ENCODE peak calls at places on chromosomes 4 and X, in four cellular contexts. V, X, S and A are unnamed samples.
A peak's percentile ranks its signal among the peaks of the same experiment; 100 is the strongest.

GRCh38 chr4:15295421-15296162 is 132.2 kb upstream of the C1QTNF7 start:
- DNase-seq in V (no peak), X (no peak), S (no peak), A (no peak)

GRCh38 chr4:183408791-183409190 is 35.6 kb upstream of the CDKN2AIP start:
- DNase-seq in V (peak; percentile 25), X (no peak), S (no peak), A (no peak)

GRCh38 chr4:39044947-39045734 is 12.9 kb upstream of the TMEM156 start:
- DNase-seq in V (no peak), X (no peak), S (no peak), A (no peak)

GRCh38 chr4:114229721-114230120 is 250.3 kb upstream of the ARSJ start:
- DNase-seq in V (no peak), X (no peak), S (no peak), A (no peak)

GRCh38 chrX:55709735-55710134 is 7.8 kb upstream of the RRAGB start:
- DNase-seq in V (no peak), X (no peak), S (no peak), A (no peak)

GRCh38 chr4:7014815-7015214 is 28.4 kb upstream of the TADA2B start:
- DNase-seq in V (no peak), X (no peak), S (no peak), A (no peak)

GRCh38 chr4:16117164-16117563 is 33.3 kb upstream of the PROM1 start:
- DNase-seq in V (no peak), X (no peak), S (no peak), A (no peak)

GRCh38 chr4:133151681-133152329 is 2.7 kb downstream of the PCDH10 start:
- DNase-seq in V (no peak), X (no peak), S (no peak), A (no peak)

GRCh38 chr4:28686618-28687017 is 1826.0 kb downstream of the STIM2 start:
- DNase-seq in V (no peak), X (peak; percentile 38), S (no peak), A (no peak)

GRCh38 chr4:123398803-123399637 is 2.4 kb downstream of the SPRY1 start:
- DNase-seq in V (peak; percentile 79), X (peak; percentile 73), S (no peak), A (peak; percentile 53)

GRCh38 chrX:134990475-134991473 is at the start of gene SMIM10:
- DNase-seq in V (peak; percentile 80), X (peak; percentile 79), S (no peak), A (peak; percentile 53)

GRCh38 chr4:182806259-182807252 is 110.6 kb downstream of the DCTD start:
- DNase-seq in V (peak; percentile 80), X (peak; percentile 59), S (no peak), A (peak; percentile 56)

GRCh38 chr4:7120341-7120740 is 52.5 kb upstream of the GRPEL1 start:
- DNase-seq in V (no peak), X (peak; percentile 12), S (no peak), A (no peak)

GRCh38 chr4:173436149-173436579 is 37.2 kb upstream of the SCRG1 start:
- DNase-seq in V (no peak), X (peak; percentile 67), S (no peak), A (no peak)

GRCh38 chrX:53227224-53227765 is 2.3 kb upstream of the KDM5C start:
- DNase-seq in V (no peak), X (no peak), S (no peak), A (no peak)

GRCh38 chrX:134792077-134792476 is 133.8 kb upstream of the PLAC1 start:
- DNase-seq in V (no peak), X (peak; percentile 22), S (no peak), A (no peak)

GRCh38 chr4:165379662-165380061 is 854 bp downstream of the CPE start:
- DNase-seq in V (no peak), X (no peak), S (no peak), A (no peak)

GRCh38 chr4:169582706-169583105 is 29.7 kb downstream of the NEK1 start:
- DNase-seq in V (no peak), X (peak; percentile 60), S (no peak), A (no peak)

GRCh38 chrX:10014462-10015373 is 47.6 kb downstream of the CLDN34 start:
- DNase-seq in V (peak; percentile 90), X (peak; percentile 84), S (peak; percentile 22), A (peak; percentile 65)
- TF ChIP-seq POLR2A in V (peak; percentile 66), X (no peak), S (no peak), A (peak; percentile 76)

GRCh38 chr4:54098375-54098774 is 1.6 kb upstream of the GSX2 start:
- DNase-seq in V (no peak), X (no peak), S (no peak), A (no peak)
- H3K27me3 ChIP-seq in V (peaks cover 100% of the 10 kb centered on the region), X (peaks cover 65% of the 10 kb centered on the region), S (peaks cover 26% of the 10 kb centered on the region), A (peaks cover 100% of the 10 kb centered on the region)

DNA sequence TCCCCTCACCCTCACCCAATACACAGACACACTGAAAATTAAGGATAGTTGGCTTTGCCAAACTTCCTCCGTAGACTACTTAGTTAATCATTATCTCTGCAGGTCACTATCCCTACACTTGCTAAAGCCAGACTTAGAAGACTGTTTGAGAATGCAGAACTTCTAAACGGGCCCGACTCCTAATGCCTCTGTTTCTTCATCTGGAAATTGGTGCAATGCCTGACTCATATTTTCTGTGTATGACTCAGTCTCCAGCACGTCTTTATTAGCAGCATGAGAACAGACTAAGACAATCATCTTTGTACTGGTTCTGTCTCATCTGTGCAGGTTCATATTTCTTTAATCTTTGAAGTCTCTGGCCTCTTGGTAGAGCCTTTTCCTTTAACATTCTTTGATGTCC is 411.9 kb upstream of the ACTRT1 start:
- DNase-seq in V (no peak), X (no peak), S (no peak), A (no peak)
- H3K4me1 ChIP-seq in V (no peaks in the 10 kb centered on the region), X (no peaks in the 10 kb centered on the region), S (no peaks in the 10 kb centered on the region), A (no peaks in the 10 kb centered on the region)

GRCh38 chrX:101931494-101932248 is at the start of gene ZMAT1:
- DNase-seq in V (peak; percentile 95), X (peak; percentile 43), S (peak; percentile 46), A (peak; percentile 89)
- TF ChIP-seq POLR2A in V (peak; percentile 82), X (no peak), S (no peak), A (peak; percentile 77)

DNA sequence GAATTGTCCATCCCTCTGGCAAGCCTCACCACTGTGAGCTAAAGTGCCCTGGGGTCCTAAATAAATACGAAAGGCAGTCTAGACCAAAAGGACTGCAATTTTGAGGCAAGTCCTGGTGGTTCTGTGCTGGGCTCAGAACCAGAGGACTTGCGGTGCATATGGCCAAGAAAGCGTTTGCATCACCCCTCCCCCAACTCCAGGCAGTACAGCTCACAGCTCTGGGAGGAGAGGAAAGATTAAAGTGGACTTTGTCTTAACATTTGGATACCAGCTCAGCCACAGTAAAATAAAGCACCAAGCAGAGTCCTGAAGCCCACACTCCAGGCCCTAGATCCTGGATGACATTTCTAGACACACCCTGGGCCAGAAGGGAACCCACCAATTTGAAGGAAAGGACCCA is 24.9 kb downstream of the RNF128 start:
- DNase-seq in V (no peak), X (no peak), S (no peak), A (no peak)
- H3K27me3 ChIP-seq in V (no peaks in the 10 kb centered on the region), X (no peaks in the 10 kb centered on the region), S (no peaks in the 10 kb centered on the region), A (peaks cover 5% of the 10 kb centered on the region)